ENCODE peak calls at places on chromosomes 13 and 19, in six cellular contexts. O is endodermal cell, B is tibial nerve, D is B cell, I is Calu3, Q is endothelial cell. W is an unnamed sample.

GRCh38 chr13:51158923-51159322 is 47.8 kb upstream of the C13orf42 start:
- DNase-seq in O (peak; percentile 50), B (no peak), D (no peak), I (no peak), Q (no peak), W (no peak)

GRCh38 chr13:95235199-95235726 is 66.0 kb downstream of the ABCC4 start:
- DNase-seq in O (no peak), B (no peak), D (no peak), I (no peak), Q (no peak), W (no peak)

GRCh38 chr13:37127706-37128241 is 22.3 kb upstream of the CSNK1A1L start:
- DNase-seq in O (no peak), B (no peak), D (no peak), I (no peak), Q (no peak), W (no peak)

GRCh38 chr13:30412351-30412750 is 9.9 kb upstream of the UBE2L5 start:
- DNase-seq in O (no peak), B (no peak), D (peak; percentile 28), I (no peak), Q (no peak), W (no peak)

GRCh38 chr19:11539495-11540365 is 1.1 kb downstream of the CNN1 start:
- DNase-seq in O (peak; percentile 73), B (no peak), D (no peak), I (no peak), Q (no peak), W (no peak)

GRCh38 chr19:10713317-10713716 is 4.6 kb upstream of the DNM2 start:
- DNase-seq in O (no peak), B (no peak), D (no peak), I (no peak), Q (no peak), W (no peak)

GRCh38 chr13:49046002-49046401 is 70.3 kb downstream of the FNDC3A start:
- DNase-seq in O (no peak), B (no peak), D (no peak), I (no peak), Q (no peak), W (no peak)

GRCh38 chr13:34411177-34411576 is 530.9 kb upstream of the NBEA start:
- DNase-seq in O (no peak), B (no peak), D (no peak), I (no peak), Q (no peak), W (no peak)

GRCh38 chr13:29849731-29850212 is 645 bp downstream of the UBL3 start:
- DNase-seq in O (peak; percentile 75), B (no peak), D (no peak), I (peak; percentile 51), Q (peak; percentile 56), W (peak; percentile 41)

GRCh38 chr13:34145061-34145460 is 327.1 kb downstream of the RFC3 start:
- DNase-seq in O (no peak), B (no peak), D (no peak), I (no peak), Q (no peak), W (no peak)

GRCh38 chr19:36151144-36152051 is 849 bp downstream of the COX7A1 start:
- DNase-seq in O (peak; percentile 71), B (peak; percentile 57), D (no peak), I (no peak), Q (peak; percentile 22), W (peak; percentile 39)

GRCh38 chr19:15452111-15453047 is 2.6 kb upstream of the WIZ start:
- DNase-seq in O (peak; percentile 99), B (peak; percentile 90), D (no peak), I (peak; percentile 59), Q (no peak), W (no peak)

GRCh38 chr13:32384702-32385101 is 43.2 kb downstream of the N4BP2L1 start:
- DNase-seq in O (no peak), B (no peak), D (peak; percentile 4), I (no peak), Q (no peak), W (no peak)

GRCh38 chr19:15812059-15812722 is 3.3 kb downstream of the OR10H1 start:
- DNase-seq in O (no peak), B (no peak), D (no peak), I (no peak), Q (no peak), W (no peak)

GRCh38 chr13:29771247-29771646 is 79.2 kb downstream of the UBL3 start:
- DNase-seq in O (no peak), B (no peak), D (peak; percentile 59), I (no peak), Q (no peak), W (no peak)

GRCh38 chr19:21022996-21023395 is 2.5 kb downstream of the ZNF430 start:
- DNase-seq in O (no peak), B (no peak), D (no peak), I (no peak), Q (no peak), W (peak; percentile 12)

GRCh38 chr13:108346376-108346775 is 76.9 kb downstream of the TNFSF13B start:
- DNase-seq in O (peak; percentile 63), B (no peak), D (no peak), I (peak; percentile 0), Q (no peak), W (no peak)

GRCh38 chr13:27381601-27382000 is 42.8 kb upstream of the GTF3A start:
- DNase-seq in O (no peak), B (no peak), D (no peak), I (no peak), Q (no peak), W (no peak)

GRCh38 chr13:27383104-27383921 is 41.1 kb upstream of the GTF3A start:
- DNase-seq in O (peak; percentile 68), B (no peak), D (no peak), I (no peak), Q (no peak), W (no peak)

GRCh38 chr13:27375686-27376326 is 48.6 kb upstream of the GTF3A start:
- DNase-seq in O (peak; percentile 91), B (no peak), D (peak; percentile 70), I (peak; percentile 74), Q (peak; percentile 76), W (peak; percentile 63)

GRCh38 chr13:27379126-27379525 is 45.3 kb upstream of the GTF3A start:
- DNase-seq in O (no peak), B (no peak), D (no peak), I (no peak), Q (no peak), W (no peak)

GRCh38 chr13:27379694-27380596 is 44.5 kb upstream of the GTF3A start:
- DNase-seq in O (peak; percentile 96), B (peak; percentile 23), D (peak; percentile 51), I (peak; percentile 78), Q (peak; percentile 86), W (peak; percentile 72)
- TF ChIP-seq CTCF in O (peak; percentile 96), B (peak; percentile 44), D (peak; percentile 65), I (peak; percentile 23), Q (peak; percentile 78), W (peak; percentile 53)

DNA sequence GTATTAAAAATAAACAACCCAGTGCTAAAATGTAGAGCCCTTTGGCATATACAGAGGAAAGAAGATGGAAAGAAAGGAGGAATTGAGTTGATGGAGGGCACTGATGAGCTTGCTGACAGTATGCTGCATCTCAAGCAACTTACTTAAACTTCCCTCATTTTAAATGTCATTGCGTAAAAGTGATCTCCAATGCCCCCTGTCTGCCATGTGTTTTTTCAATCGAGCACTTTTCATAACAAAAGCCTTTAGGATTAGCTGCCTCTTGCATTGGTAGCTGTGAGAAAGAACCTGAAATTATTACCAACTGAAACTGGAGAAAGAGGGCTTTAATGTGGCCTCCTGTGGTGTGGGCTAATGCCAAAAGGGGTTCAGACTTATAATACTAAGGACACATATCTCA is 541.6 kb downstream of the SUCLA2 start:
- DNase-seq in O (no peak), B (no peak), D (peak; percentile 5), I (no peak), Q (no peak), W (no peak)
- TF ChIP-seq CTCF in O (peak; percentile 67), B (no peak), D (no peak), I (no peak), Q (no peak), W (peak; percentile 33)

GRCh38 chr19:44757735-44758505 is 9.4 kb downstream of the BCL3 start:
- DNase-seq in O (peak; percentile 90), B (peak; percentile 69), D (no peak), I (no peak), Q (peak; percentile 64), W (no peak)
- TF ChIP-seq CTCF in O (peak; percentile 28), B (peak; percentile 11), D (no peak), I (no peak), Q (no peak), W (no peak)

DNA sequence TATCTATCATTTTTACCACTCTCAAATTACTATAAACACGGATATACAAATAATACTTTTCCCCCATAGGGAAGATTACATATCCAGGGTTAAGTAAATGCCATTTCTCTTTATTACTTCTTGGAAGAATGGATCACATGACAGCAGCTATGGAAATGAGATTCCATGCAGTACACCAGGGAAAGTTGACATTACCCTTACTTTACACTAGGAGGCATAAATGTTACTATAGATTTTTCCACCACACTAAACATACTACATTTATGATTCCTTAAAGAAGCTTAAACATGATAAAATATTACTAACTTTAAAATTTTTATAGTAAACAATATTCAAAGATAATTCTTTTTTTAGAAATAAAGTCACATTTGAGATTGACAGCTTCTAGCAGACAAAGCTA is 611.4 kb downstream of the PCDH9 start:
- DNase-seq in O (no peak), B (no peak), D (peak; percentile 7), I (no peak), Q (no peak), W (no peak)
- TF ChIP-seq CTCF in O (peak; percentile 77), B (no peak), D (peak; percentile 64), I (no peak), Q (peak; percentile 58), W (peak; percentile 8)

GRCh38 chr19:33953023-33953422 is 156.4 kb downstream of the KCTD15 start:
- DNase-seq in O (peak; percentile 18), B (no peak), D (no peak), I (no peak), Q (no peak), W (no peak)

GRCh38 chr19:33954686-33955085 is 158.0 kb downstream of the KCTD15 start:
- DNase-seq in O (peak; percentile 4), B (no peak), D (no peak), I (no peak), Q (no peak), W (no peak)

GRCh38 chr19:33956941-33957340 is 160.3 kb downstream of the KCTD15 start:
- DNase-seq in O (peak; percentile 31), B (no peak), D (no peak), I (no peak), Q (no peak), W (no peak)

GRCh38 chr19:33950141-33950805 is 153.6 kb downstream of the KCTD15 start:
- DNase-seq in O (peak; percentile 29), B (no peak), D (no peak), I (no peak), Q (no peak), W (no peak)

GRCh38 chr19:33953592-33953991 is 156.9 kb downstream of the KCTD15 start:
- DNase-seq in O (peak; percentile 26), B (no peak), D (no peak), I (no peak), Q (no peak), W (no peak)
- TF ChIP-seq CTCF in O (no peak), B (no peak), D (no peak), I (no peak), Q (no peak), W (no peak)

DNA sequence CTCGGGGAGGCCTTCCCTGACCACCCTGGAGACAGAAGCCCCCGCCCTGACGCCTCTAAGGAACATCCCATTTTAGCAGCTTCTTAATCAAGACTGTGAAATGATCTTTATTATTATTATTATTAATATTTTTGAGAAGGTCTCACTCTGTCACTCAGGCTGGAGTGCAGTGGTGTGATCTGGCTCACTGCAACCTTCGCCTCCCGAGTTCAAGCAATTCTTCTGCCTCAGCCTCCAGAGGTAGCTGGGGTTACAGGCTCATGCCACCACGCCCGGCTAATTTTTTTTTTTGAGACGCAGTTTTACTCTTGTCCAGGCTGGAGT is 3.6 kb upstream of the DAND5 start:
- DNase-seq in O (no peak), B (no peak), D (no peak), I (no peak), Q (no peak), W (no peak)
- TF ChIP-seq CTCF in O (no peak), B (no peak), D (no peak), I (no peak), Q (no peak), W (no peak)